ENCODE peak calls at places on chromosomes 1 and 21, in nine cellular contexts. L is colonic mucosa, I is progenitor cell of endocrine pancreas, J is cardiac fibroblast, S is OCI-LY7, P is psoas muscle, F is H9, B is GM13977, C is AG09319. U is an unnamed sample.

GRCh38 chr1:225892307-225892706 is 3.4 kb upstream of the LEFTY1 start:
- DNase-seq in L (no peak), I (no peak), J (no peak), S (no peak), P (no peak), F (no peak), B (no peak), C (no peak), U (no peak)

GRCh38 chr1:170805957-170806662 is 129.2 kb upstream of the MROH9 start:
- DNase-seq in L (no peak), I (no peak), J (peak), S (no peak), P (no peak), F (no peak), B (no peak), C (no peak), U (peak)

GRCh38 chr21:39373634-39374033 is 24.7 kb upstream of the HMGN1 start:
- DNase-seq in L (no peak), I (no peak), J (peak), S (peak), P (no peak), F (peak), B (no peak), C (no peak), U (peak)

GRCh38 chr1:155717041-155717440 is 28.1 kb downstream of the DAP3 start:
- DNase-seq in L (no peak), I (no peak), J (no peak), S (peak), P (no peak), F (no peak), B (peak), C (no peak), U (no peak)

GRCh38 chr21:38811257-38811656 is 5.5 kb downstream of the ETS2 start:
- DNase-seq in L (peak), I (no peak), J (peak), S (no peak), P (no peak), F (peak), B (no peak), C (peak), U (peak)

GRCh38 chr1:1212780-1213152 is 1.2 kb downstream of the TNFRSF4 start:
- DNase-seq in L (no peak), I (no peak), J (no peak), S (no peak), P (peak), F (no peak), B (peak), C (no peak), U (no peak)

GRCh38 chr1:17109897-17110554 is 9.2 kb downstream of the PADI2 start:
- DNase-seq in L (peak), I (no peak), J (no peak), S (no peak), P (no peak), F (no peak), B (no peak), C (no peak), U (no peak)

GRCh38 chr1:168709407-168709891 is 19.6 kb downstream of the DPT start:
- DNase-seq in L (peak), I (no peak), J (peak), S (no peak), P (no peak), F (no peak), B (no peak), C (peak), U (peak)

GRCh38 chr1:27356628-27357280 is 10.0 kb downstream of the MAP3K6 start:
- DNase-seq in L (peak), I (no peak), J (no peak), S (peak), P (no peak), F (peak), B (peak), C (no peak), U (no peak)

GRCh38 chr21:32386195-32386870 is 6.5 kb downstream of the URB1 start:
- DNase-seq in L (no peak), I (no peak), J (peak), S (no peak), P (no peak), F (no peak), B (no peak), C (no peak), U (peak)

GRCh38 chr1:210826686-210827085 is 307.3 kb downstream of the KCNH1 start:
- DNase-seq in L (no peak), I (no peak), J (no peak), S (no peak), P (no peak), F (no peak), B (no peak), C (no peak), U (no peak)

GRCh38 chr1:150138044-150138443 is 11.7 kb upstream of the PLEKHO1 start:
- DNase-seq in L (no peak), I (no peak), J (no peak), S (no peak), P (no peak), F (no peak), B (no peak), C (no peak), U (no peak)

GRCh38 chr1:209513226-209513625 is 70.3 kb upstream of the CAMK1G start:
- DNase-seq in L (no peak), I (no peak), J (peak), S (peak), P (no peak), F (peak), B (peak), C (peak), U (peak)

GRCh38 chr1:202965441-202965821 is 1.6 kb downstream of the CYB5R1 start:
- DNase-seq in L (no peak), I (no peak), J (no peak), S (no peak), P (no peak), F (no peak), B (no peak), C (no peak), U (no peak)

GRCh38 chr1:47651311-47652089 is 213.7 kb downstream of the FOXD2 start:
- DNase-seq in L (peak), I (no peak), J (no peak), S (no peak), P (no peak), F (peak), B (no peak), C (no peak), U (no peak)

GRCh38 chr1:8423134-8423701 is 105.3 kb downstream of the SLC45A1 start:
- DNase-seq in L (no peak), I (no peak), J (no peak), S (peak), P (peak), F (no peak), B (peak), C (no peak), U (no peak)

GRCh38 chr21:46124926-46125845 is 27.3 kb downstream of the COL6A2 start:
- DNase-seq in L (no peak), I (peak), J (no peak), S (no peak), P (peak), F (peak), B (no peak), C (no peak), U (no peak)

GRCh38 chr1:227212164-227212563 is 106.1 kb downstream of the CDC42BPA start:
- DNase-seq in L (no peak), I (no peak), J (no peak), S (no peak), P (no peak), F (no peak), B (no peak), C (no peak), U (no peak)

GRCh38 chr1:2802421-2802961 is 998 bp upstream of the TTC34 start:
- DNase-seq in L (no peak), I (no peak), J (no peak), S (no peak), P (peak), F (no peak), B (no peak), C (no peak), U (no peak)

GRCh38 chr1:59484090-59484489 is 187.2 kb downstream of the FGGY start:
- DNase-seq in L (no peak), I (no peak), J (peak), S (no peak), P (no peak), F (no peak), B (no peak), C (peak), U (peak)

GRCh38 chr1:42089246-42089645 is 64.0 kb upstream of the GUCA2B start:
- DNase-seq in L (no peak), I (no peak), J (no peak), S (no peak), P (no peak), F (no peak), B (no peak), C (no peak), U (no peak)

GRCh38 chr1:1397839-1398523 is 1.2 kb downstream of the CCNL2 start:
- DNase-seq in L (no peak), I (no peak), J (peak), S (no peak), P (peak), F (no peak), B (no peak), C (no peak), U (peak)

GRCh38 chr1:155173478-155174333 is at the start of gene TRIM46:
- DNase-seq in L (peak), I (no peak), J (peak), S (peak), P (peak), F (peak), B (peak), C (no peak), U (peak)

GRCh38 chr1:57747818-57748217 is 324.0 kb upstream of the DAB1 start:
- DNase-seq in L (no peak), I (no peak), J (no peak), S (no peak), P (no peak), F (no peak), B (no peak), C (no peak), U (no peak)

GRCh38 chr1:22250724-22251123 is 107.8 kb upstream of the WNT4 start:
- DNase-seq in L (no peak), I (no peak), J (no peak), S (no peak), P (peak), F (peak), B (no peak), C (no peak), U (no peak)

GRCh38 chr21:34882719-34883131 is 166.4 kb downstream of the RUNX1 start:
- DNase-seq in L (no peak), I (no peak), J (no peak), S (peak), P (no peak), F (no peak), B (peak), C (no peak), U (no peak)

GRCh38 chr1:107964397-107965111 is 426 bp downstream of the VAV3 start:
- DNase-seq in L (peak), I (peak), J (peak), S (peak), P (peak), F (peak), B (peak), C (no peak), U (no peak)

GRCh38 chr1:239218296-239218695 is 168.1 kb upstream of the CHRM3 start:
- DNase-seq in L (no peak), I (no peak), J (peak), S (no peak), P (no peak), F (no peak), B (no peak), C (no peak), U (peak)

GRCh38 chr1:57796609-57797008 is 372.7 kb upstream of the DAB1 start:
- DNase-seq in L (no peak), I (no peak), J (peak), S (no peak), P (no peak), F (peak), B (no peak), C (no peak), U (peak)

GRCh38 chr1:210754931-210755670 is 378.8 kb downstream of the KCNH1 start:
- DNase-seq in L (no peak), I (no peak), J (no peak), S (no peak), P (no peak), F (no peak), B (no peak), C (no peak), U (peak)

GRCh38 chr1:97919568-97920261 is 1.1 kb downstream of the DPYD start:
- DNase-seq in L (no peak), I (no peak), J (peak), S (peak), P (no peak), F (no peak), B (peak), C (no peak), U (no peak)

GRCh38 chr1:103274886-103275285 is 166.6 kb upstream of the COL11A1 start:
- DNase-seq in L (no peak), I (no peak), J (no peak), S (no peak), P (no peak), F (no peak), B (no peak), C (no peak), U (no peak)

GRCh38 chr21:34693192-34693810 is 24.5 kb downstream of the CLIC6 start:
- DNase-seq in L (peak), I (no peak), J (peak), S (peak), P (no peak), F (peak), B (peak), C (peak), U (peak)

GRCh38 chr1:40039245-40039756 is 1.2 kb upstream of the CAP1 start:
- DNase-seq in L (no peak), I (no peak), J (peak), S (peak), P (no peak), F (no peak), B (peak), C (no peak), U (no peak)
- TF ChIP-seq CTCF in L (no peak), I (no peak), J (no peak), S (peak), P (peak), F (no peak), B (peak), C (no peak), U (peak)

GRCh38 chr1:89953072-89953626 is 41.8 kb upstream of the ZNF326 start:
- DNase-seq in L (peak), I (no peak), J (peak), S (peak), P (peak), F (peak), B (no peak), C (peak), U (peak)
- TF ChIP-seq CTCF in L (no peak), I (no peak), J (no peak), S (peak), P (peak), F (peak), B (peak), C (no peak), U (no peak)

DNA sequence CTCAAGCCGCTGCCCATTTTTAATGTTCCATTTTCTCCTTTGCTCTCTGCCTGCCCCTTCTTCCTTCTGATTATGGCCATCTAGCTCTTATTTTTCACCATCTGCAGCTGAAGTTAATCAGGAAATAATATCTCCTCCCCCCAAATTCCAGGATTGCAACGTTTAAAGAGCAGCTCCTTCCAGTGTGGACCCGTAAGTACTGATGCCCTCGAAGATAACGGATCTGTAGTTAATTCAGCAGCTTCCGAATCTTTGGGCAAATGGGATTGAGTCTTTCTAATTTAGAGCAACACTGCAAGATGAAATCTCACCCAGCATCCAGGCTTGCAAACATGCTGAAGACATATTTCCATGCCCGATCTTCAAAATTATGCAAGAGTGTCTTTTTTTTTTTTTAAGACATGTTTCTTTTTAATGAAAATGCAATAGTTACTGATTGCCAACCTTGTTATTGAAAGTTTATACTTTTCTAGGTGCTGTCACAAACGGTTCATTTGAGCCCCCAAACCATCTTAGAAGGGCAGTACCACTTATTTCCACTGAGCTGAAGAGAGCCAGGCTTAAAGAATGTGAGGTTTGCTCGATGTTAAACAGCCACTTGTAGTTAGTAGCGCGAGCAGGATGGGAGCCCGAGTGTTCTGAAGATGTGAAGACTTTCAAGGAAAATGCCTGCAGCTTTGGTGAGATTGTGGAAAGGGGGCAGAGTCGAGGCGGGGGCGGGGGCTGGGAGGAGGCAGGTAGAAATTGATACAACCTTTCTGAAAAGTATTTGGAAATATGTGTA is 10.9 kb upstream of the RCAN3 start:
- DNase-seq in L (no peak), I (no peak), J (no peak), S (no peak), P (no peak), F (no peak), B (no peak), C (no peak), U (peak)
- TF ChIP-seq CTCF in L (no peak), I (peak), J (peak), S (no peak), P (no peak), F (peak), B (no peak), C (peak), U (no peak)

GRCh38 chr21:41955516-41955915 is 1.7 kb upstream of the C2CD2 start:
- DNase-seq in L (no peak), I (no peak), J (no peak), S (no peak), P (no peak), F (no peak), B (no peak), C (no peak), U (no peak)

GRCh38 chr21:41956926-41957729 is 3.3 kb upstream of the C2CD2 start:
- DNase-seq in L (no peak), I (no peak), J (peak), S (no peak), P (no peak), F (no peak), B (no peak), C (no peak), U (peak)

GRCh38 chr21:41960386-41960785 is 6.6 kb upstream of the C2CD2 start:
- DNase-seq in L (no peak), I (no peak), J (no peak), S (no peak), P (no peak), F (no peak), B (no peak), C (no peak), U (no peak)

GRCh38 chr21:41958886-41959563 is 5.2 kb upstream of the C2CD2 start:
- DNase-seq in L (no peak), I (no peak), J (no peak), S (no peak), P (peak), F (no peak), B (peak), C (no peak), U (no peak)

DNA sequence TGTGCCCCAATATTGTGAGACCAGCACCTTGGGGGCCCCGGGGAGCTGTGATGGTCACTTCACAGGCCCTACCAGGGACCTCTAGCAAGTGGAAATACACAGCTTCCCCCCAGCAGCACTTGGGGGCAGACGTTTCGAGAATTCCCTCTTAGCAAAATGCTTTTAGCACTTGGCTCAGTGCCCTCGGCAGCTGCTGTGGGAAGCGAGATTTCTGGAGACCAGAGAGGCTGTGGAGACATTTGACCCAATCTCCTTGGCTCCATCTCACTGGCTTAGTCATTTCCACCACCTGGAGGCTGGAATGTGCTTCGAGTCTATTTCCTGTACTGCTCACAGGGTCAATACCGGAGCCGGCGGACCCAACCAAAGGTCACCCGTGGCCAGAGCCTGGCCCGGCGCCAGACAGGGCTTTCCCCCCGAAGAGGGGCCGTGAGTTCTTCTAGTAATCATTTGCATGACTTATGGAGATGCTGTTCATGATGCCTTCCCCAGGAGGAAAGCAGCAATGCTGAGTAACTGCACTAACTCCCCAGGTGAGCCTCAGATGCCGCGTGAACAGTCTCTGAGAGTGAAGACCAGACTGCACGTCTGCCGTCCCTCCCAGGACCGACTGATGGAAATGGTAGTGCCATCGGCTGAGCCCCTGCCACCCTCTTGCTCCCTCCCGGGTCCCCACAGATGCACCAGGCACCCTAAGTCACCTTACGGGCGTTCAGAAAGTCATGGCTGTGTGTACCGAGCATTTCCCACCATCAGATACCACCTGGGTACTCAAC is 4.4 kb upstream of the C2CD2 start:
- DNase-seq in L (peak), I (no peak), J (peak), S (no peak), P (peak), F (no peak), B (peak), C (peak), U (peak)
- TF ChIP-seq CTCF in L (no peak), I (peak), J (peak), S (no peak), P (peak), F (peak), B (no peak), C (peak), U (peak)

GRCh38 chr1:241985787-241986186 is 13.1 kb downstream of the MAP1LC3C start:
- DNase-seq in L (peak), I (no peak), J (peak), S (peak), P (no peak), F (peak), B (peak), C (no peak), U (peak)
- TF ChIP-seq CTCF in L (no peak), I (peak), J (peak), S (peak), P (peak), F (peak), B (peak), C (peak), U (peak)